ENCODE peak calls at places on chromosomes 5 and 9, in seven cellular contexts. K is NCI-H1105; J is progenitor cell of endocrine pancreas; N is MG63; B is A549; G is hippocampal formation; C is activated CD4-positive, alpha-beta T cell treated with anti-CD3 and anti-CD28 coated beads for 48 hours. E is an unnamed sample.
A peak's percentile ranks its signal among the peaks of the same experiment; 100 is the strongest.

GRCh38 chr9:23821400-23822181 is 4.4 kb downstream of the ELAVL2 start:
- DNase-seq in J (peak; percentile 60), K (no peak), G (no peak), B (no peak), N (no peak), C (no peak), E (no peak)

GRCh38 chr5:38113456-38113855 is 144.9 kb upstream of the EGFLAM start:
- DNase-seq in K (no peak), N (no peak), G (no peak), J (no peak), B (no peak), C (no peak), E (no peak)

GRCh38 chr9:112338561-112338960 is 5.1 kb upstream of the PTBP3 start:
- DNase-seq in N (no peak), G (no peak), J (no peak), B (peak; percentile 87), K (no peak), C (no peak), E (no peak)

GRCh38 chr5:137488516-137488915 is 10.6 kb downstream of the SPOCK1 start:
- DNase-seq in G (no peak), J (no peak), K (no peak), B (no peak), C (no peak), N (no peak), E (no peak)

GRCh38 chr9:105299190-105299854 is 54.9 kb downstream of the SLC44A1 start:
- DNase-seq in K (no peak), C (peak; percentile 13), G (peak; percentile 32), B (peak; percentile 84), J (no peak), N (peak; percentile 49), E (no peak)

GRCh38 chr5:80763873-80764647 is 109.3 kb upstream of the DHFR start:
- DNase-seq in J (no peak), K (no peak), B (no peak), G (no peak), C (no peak), N (no peak), E (no peak)

GRCh38 chr5:154278908-154279307 is 88.4 kb downstream of the GALNT10 start:
- DNase-seq in K (no peak), N (no peak), G (no peak), J (no peak), B (no peak), C (no peak), E (no peak)

GRCh38 chr5:1737790-1738405 is 61.7 kb downstream of the MRPL36 start:
- DNase-seq in G (no peak), N (no peak), B (peak; percentile 16), K (no peak), J (peak; percentile 9), C (peak; percentile 60), E (no peak)

GRCh38 chr5:175663191-175664184 is 5.6 kb downstream of the HRH2 start:
- DNase-seq in C (no peak), G (no peak), N (no peak), J (no peak), K (no peak), B (no peak), E (no peak)

GRCh38 chr9:4489562-4489918 is 728 bp upstream of the SLC1A1 start:
- DNase-seq in J (no peak), C (no peak), B (peak; percentile 16), N (peak; percentile 11), K (no peak), G (no peak), E (no peak)

GRCh38 chr9:1890806-1891205 is 124.3 kb upstream of the SMARCA2 start:
- DNase-seq in B (no peak), N (peak; percentile 65), C (no peak), G (no peak), J (no peak), K (no peak), E (no peak)

GRCh38 chr5:16894236-16895057 is 41.6 kb downstream of the MYO10 start:
- DNase-seq in K (peak; percentile 19), J (no peak), N (peak; percentile 85), C (no peak), B (peak; percentile 98), G (no peak), E (no peak)

GRCh38 chr5:77426670-77427069 is 65.4 kb downstream of the WDR41 start:
- DNase-seq in K (no peak), G (no peak), J (no peak), C (no peak), N (peak; percentile 65), B (peak; percentile 39), E (no peak)

GRCh38 chr5:124234022-124234899 is 512.2 kb downstream of the ZNF608 start:
- DNase-seq in B (no peak), K (no peak), C (no peak), G (peak; percentile 22), N (no peak), J (no peak), E (no peak)

GRCh38 chr9:115882911-115883310 is 270.7 kb upstream of the PAPPA start:
- DNase-seq in J (no peak), C (no peak), N (peak; percentile 32), G (no peak), K (no peak), B (peak; percentile 22), E (no peak)

GRCh38 chr9:16121593-16121992 is 568.8 kb downstream of the CCDC171 start:
- DNase-seq in C (no peak), B (no peak), J (no peak), G (no peak), N (peak; percentile 90), K (no peak), E (no peak)

GRCh38 chr5:150751096-150751891 is 7.5 kb downstream of the DCTN4 start:
- DNase-seq in K (no peak), B (no peak), N (no peak), G (no peak), C (no peak), J (no peak), E (no peak)

GRCh38 chr9:86500667-86501435 is 146.6 kb upstream of the TUT7 start:
- DNase-seq in K (no peak), N (peak; percentile 52), J (no peak), G (no peak), C (no peak), B (peak; percentile 13), E (no peak)

GRCh38 chr5:73654861-73655318 is 28.9 kb downstream of the ARHGEF28 start:
- DNase-seq in N (no peak), B (no peak), G (peak; percentile 83), C (no peak), J (no peak), K (no peak), E (no peak)

GRCh38 chr5:3833566-3833965 is 237.9 kb downstream of the IRX1 start:
- DNase-seq in K (no peak), B (no peak), G (no peak), C (no peak), J (no peak), N (no peak), E (no peak)